ENCODE peak calls at places on chromosomes 6 and 20, in five cellular contexts. L, R, P, I and F are unnamed samples.

GRCh38 chr6:11770546-11771466 is 7.8 kb downstream of the ADTRP start:
- DNase-seq in R (no peak), L (no peak), I (no peak), P (peak; percentile 44), F (peak; percentile 89)

GRCh38 chr20:53581444-53582311 is 12.0 kb downstream of the ZNF217 start:
- DNase-seq in I (no peak), P (no peak), R (no peak), L (no peak), F (no peak)

GRCh38 chr6:85516168-85516567 is 66.3 kb downstream of the NT5E start:
- DNase-seq in I (no peak), L (peak; percentile 44), R (no peak), P (no peak), F (no peak)

GRCh38 chr6:75934643-75935472 is 137.6 kb downstream of the IMPG1 start:
- DNase-seq in R (no peak), P (peak; percentile 65), I (peak; percentile 16), L (peak; percentile 70), F (peak; percentile 48)

GRCh38 chr6:55052846-55053245 is 121.5 kb upstream of the HCRTR2 start:
- DNase-seq in L (no peak), P (no peak), R (no peak), I (no peak), F (no peak)

GRCh38 chr6:37155394-37156312 is 14.3 kb upstream of the PIM1 start:
- DNase-seq in I (peak; percentile 97), R (no peak), L (no peak), P (peak; percentile 56), F (no peak)

GRCh38 chr6:11845664-11846577 is 67.3 kb upstream of the ADTRP start:
- DNase-seq in I (no peak), L (no peak), R (no peak), P (no peak), F (no peak)

GRCh38 chr20:48690888-48691287 is 136.9 kb downstream of the PREX1 start:
- DNase-seq in P (peak; percentile 42), L (no peak), R (no peak), I (no peak), F (no peak)

GRCh38 chr20:20079102-20079784 is 26.9 kb downstream of the CFAP61 start:
- DNase-seq in R (no peak), I (no peak), L (peak; percentile 16), P (no peak), F (no peak)

GRCh38 chr6:41967312-41968287 is 26.0 kb upstream of the CCND3 start:
- DNase-seq in L (no peak), P (peak; percentile 54), I (no peak), R (no peak), F (peak; percentile 63)

GRCh38 chr6:148140772-148141557 is 201.7 kb upstream of the SASH1 start:
- DNase-seq in L (peak; percentile 13), P (no peak), I (no peak), R (no peak), F (no peak)

GRCh38 chr6:15153191-15153590 is 92.7 kb upstream of the JARID2 start:
- DNase-seq in I (no peak), L (no peak), P (no peak), R (no peak), F (no peak)

GRCh38 chr6:11120273-11121005 is 8.9 kb upstream of the ERVFRD-1 start:
- DNase-seq in R (no peak), I (no peak), L (no peak), P (no peak), F (no peak)

GRCh38 chr6:154865291-154865690 is 129.8 kb upstream of the TIAM2 start:
- DNase-seq in L (no peak), P (no peak), R (no peak), I (no peak), F (no peak)

GRCh38 chr6:15901141-15902115 is 227.5 kb upstream of the MYLIP start:
- DNase-seq in R (no peak), I (peak; percentile 99), L (no peak), P (peak; percentile 54), F (no peak)

GRCh38 chr6:151389640-151390275 is 1.6 kb downstream of the ZBTB2 start:
- DNase-seq in L (peak; percentile 64), P (peak; percentile 53), R (no peak), I (no peak), F (no peak)

GRCh38 chr6:13362432-13362831 is 34.1 kb upstream of the TBC1D7 start:
- DNase-seq in L (no peak), I (no peak), P (no peak), R (no peak), F (no peak)

GRCh38 chr6:10583509-10583908 is 62.4 kb downstream of the GCNT2 start:
- DNase-seq in P (peak; percentile 17), I (no peak), L (peak; percentile 50), R (no peak), F (no peak)

DNA sequence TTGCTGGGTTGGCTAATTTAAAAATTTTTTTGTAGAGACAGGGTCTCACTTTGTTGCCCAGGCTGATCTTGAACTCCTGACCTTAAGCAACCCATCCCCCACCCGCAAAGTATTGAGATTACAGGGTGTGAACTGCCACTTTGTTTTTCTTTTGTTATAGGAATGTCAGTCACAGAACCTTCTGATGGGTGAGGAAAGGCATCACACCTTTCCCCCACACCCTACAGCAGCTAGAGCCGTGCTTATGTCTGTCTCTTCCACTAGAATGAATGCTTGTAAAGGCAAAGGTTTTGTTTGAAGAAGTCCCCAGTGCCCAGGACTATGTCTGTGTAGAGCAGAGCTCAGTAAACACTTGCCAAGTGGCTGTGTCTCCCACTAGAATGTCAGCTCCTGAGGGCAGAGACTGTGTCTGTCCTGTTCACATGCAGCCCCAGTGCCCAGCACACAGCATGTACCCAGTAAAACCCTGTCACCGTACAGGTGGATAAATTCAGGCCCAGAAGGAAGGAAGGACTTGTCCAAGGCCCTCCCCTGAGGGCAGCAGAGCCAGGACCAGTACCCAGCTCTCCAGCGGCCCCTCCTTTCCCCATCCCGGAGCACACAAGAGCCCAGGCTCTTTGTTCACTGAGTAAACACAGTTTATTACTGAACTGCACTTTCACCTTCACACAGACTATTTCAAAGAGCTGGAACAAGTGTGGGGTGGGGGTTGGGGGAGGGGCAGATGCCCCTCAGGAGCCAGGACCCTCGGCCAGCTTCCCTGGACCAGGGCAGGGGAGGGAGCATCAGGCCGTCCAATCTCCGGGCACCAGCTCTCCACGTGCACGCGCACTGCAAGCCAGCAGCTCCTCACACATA is 26.4 kb downstream of the COX4I2 start:
- DNase-seq in R (no peak), L (peak; percentile 97), P (no peak), I (no peak), F (no peak)
- H3K27ac ChIP-seq in R (no peak overlapping the region), L (peak overlapping the region; percentile 77), P (peak overlapping the region; percentile 67), I (no peak overlapping the region), F (peak overlapping the region; percentile 72)

GRCh38 chr20:56580226-56580625 is 47.2 kb downstream of the FAM209B start:
- DNase-seq in L (no peak), P (no peak), I (no peak), R (no peak), F (no peak)
- TF ChIP-seq CEBPB in L (no peak), P (no peak), I (no peak), R (no peak), F (no peak)

GRCh38 chr6:83868639-83869038 is 9.2 kb downstream of the CYB5R4 start:
- DNase-seq in R (no peak), I (no peak), L (no peak), P (no peak), F (no peak)

GRCh38 chr6:83862776-83863471 is 3.4 kb downstream of the CYB5R4 start:
- DNase-seq in R (no peak), I (no peak), L (no peak), P (no peak), F (no peak)

GRCh38 chr6:83867043-83867442 is 7.6 kb downstream of the CYB5R4 start:
- DNase-seq in P (no peak), R (no peak), L (no peak), I (no peak), F (no peak)

GRCh38 chr6:83870649-83871048 is 11.2 kb downstream of the CYB5R4 start:
- DNase-seq in P (no peak), L (peak; percentile 16), I (no peak), R (no peak), F (no peak)

GRCh38 chr6:83867527-83868161 is 8.2 kb downstream of the CYB5R4 start:
- DNase-seq in R (no peak), I (no peak), P (peak; percentile 14), L (no peak), F (peak; percentile 21)
- TF ChIP-seq JUND in R (no peak), I (no peak), P (peak; percentile 71), L (no peak), F (no peak)

GRCh38 chr6:5235830-5236229 is 24.9 kb downstream of the LYRM4 start:
- DNase-seq in I (no peak), L (peak; percentile 51), P (no peak), R (no peak), F (no peak)

GRCh38 chr6:5238336-5238735 is 22.4 kb downstream of the LYRM4 start:
- DNase-seq in I (no peak), R (no peak), P (no peak), L (no peak), F (no peak)

GRCh38 chr6:5246141-5246869 is 14.4 kb downstream of the LYRM4 start:
- DNase-seq in R (no peak), I (no peak), L (no peak), P (no peak), F (no peak)

GRCh38 chr6:5243069-5243468 is 17.7 kb downstream of the LYRM4 start:
- DNase-seq in L (no peak), I (no peak), R (no peak), P (no peak), F (no peak)

GRCh38 chr6:5241242-5241641 is 19.5 kb downstream of the LYRM4 start:
- DNase-seq in L (no peak), I (no peak), P (no peak), R (no peak), F (no peak)
- H3K27ac ChIP-seq in L (no peak overlapping the region), I (no peak overlapping the region), P (no peak overlapping the region), R (no peak overlapping the region), F (no peak overlapping the region)

GRCh38 chr20:574297-574942 is 30.8 kb upstream of the CSNK2A1 start:
- DNase-seq in P (no peak), R (no peak), L (no peak), I (no peak), F (no peak)
- TF ChIP-seq CEBPB in P (no peak), R (no peak), L (no peak), I (no peak), F (no peak)

GRCh38 chr20:14337400-14338171 is at the start of gene FLRT3:
- DNase-seq in I (peak; percentile 70), R (peak; percentile 69), P (no peak), L (peak; percentile 93), F (peak; percentile 83)
- TF ChIP-seq JUND in I (no peak), R (peak; percentile 81), P (no peak), L (peak; percentile 83), F (no peak)

DNA sequence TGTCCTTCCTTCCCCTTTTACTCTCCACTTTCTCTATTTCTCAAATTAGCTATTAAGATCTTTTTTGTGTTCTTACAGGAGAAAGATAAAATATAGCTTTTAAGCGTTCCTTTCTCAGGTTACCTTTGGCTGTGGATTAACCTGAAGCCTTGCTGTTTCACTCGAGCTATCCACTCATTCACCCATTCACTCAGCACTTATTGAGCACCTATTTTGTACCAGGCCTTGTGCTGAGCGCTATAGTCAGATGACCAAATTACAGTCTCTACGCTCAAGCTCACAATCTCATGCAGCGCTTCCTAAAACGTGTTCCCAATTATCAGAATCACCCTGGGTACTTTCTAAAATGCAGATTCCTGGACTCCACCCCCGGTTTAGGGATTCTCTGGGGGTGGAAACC is 1.8 kb upstream of the CEP250 start:
- DNase-seq in R (no peak), L (no peak), I (no peak), P (no peak), F (no peak)
- H3K27ac ChIP-seq in R (no peak overlapping the region), L (no peak overlapping the region), I (no peak overlapping the region), P (no peak overlapping the region), F (peak overlapping the region; percentile 95)